ENCODE peak calls at places on chromosomes 13 and 19, in four cellular contexts. H is anterior cingulate cortex; T is fibroblast of lung; L is activated CD8-positive, alpha-beta memory T cell treated with anti-CD3 and anti-CD28 coated beads for 1 hour. E is an unnamed sample.

GRCh38 chr13:79307866-79308298 is 98.2 kb downstream of the RBM26 start:
- DNase-seq in L (no peak), T (peak; percentile 26), H (no peak), E (peak; percentile 3)

GRCh38 chr13:30607908-30608307 is 9.8 kb upstream of the USPL1 start:
- DNase-seq in T (no peak), L (peak; percentile 25), H (no peak), E (no peak)

GRCh38 chr13:96025283-96025682 is 27.9 kb downstream of the UGGT2 start:
- DNase-seq in H (no peak), L (no peak), T (peak; percentile 7), E (peak; percentile 30)

GRCh38 chr13:111034811-111035210 is 80.3 kb upstream of the ARHGEF7 start:
- DNase-seq in H (no peak), T (peak; percentile 37), L (no peak), E (no peak)

GRCh38 chr19:34393629-34394028 is 10.6 kb upstream of the PDCD2L start:
- DNase-seq in H (no peak), L (no peak), T (no peak), E (no peak)

GRCh38 chr19:52415711-52416110 is 13.2 kb upstream of the ZNF534 start:
- DNase-seq in H (no peak), T (no peak), L (no peak), E (no peak)

GRCh38 chr13:95784161-95784880 is 107.4 kb downstream of the DNAJC3 start:
- DNase-seq in H (no peak), L (no peak), T (peak; percentile 89), E (peak; percentile 62)

GRCh38 chr13:20475927-20476691 is 49.5 kb downstream of the CRYL1 start:
- DNase-seq in T (no peak), H (no peak), L (peak; percentile 45), E (no peak)

GRCh38 chr13:111610077-111610476 is 289.6 kb downstream of the TEX29 start:
- DNase-seq in H (no peak), T (no peak), L (no peak), E (no peak)

GRCh38 chr19:18093439-18094161 is 4.0 kb upstream of the MAST3 start:
- DNase-seq in H (no peak), L (no peak), T (peak; percentile 28), E (peak; percentile 41)

GRCh38 chr13:111393221-111393790 is 72.9 kb downstream of the TEX29 start:
- DNase-seq in H (no peak), L (no peak), T (no peak), E (no peak)

GRCh38 chr13:76643596-76643995 is 242.6 kb downstream of the KCTD12 start:
- DNase-seq in L (no peak), H (no peak), T (no peak), E (no peak)

GRCh38 chr19:15740785-15741184 is 3.0 kb downstream of the OR10H3 start:
- DNase-seq in L (no peak), H (no peak), T (no peak), E (no peak)

GRCh38 chr19:31378404-31378803 is 29.2 kb upstream of the TSHZ3 start:
- DNase-seq in H (no peak), L (no peak), T (peak; percentile 97), E (peak; percentile 59)

GRCh38 chr19:24060687-24061356 is 26.2 kb upstream of the ZNF254 start:
- DNase-seq in L (no peak), T (no peak), H (no peak), E (peak; percentile 62)

GRCh38 chr19:3458595-3459284 is 21.6 kb downstream of the SMIM24 start:
- DNase-seq in T (peak; percentile 48), H (no peak), L (no peak), E (no peak)

GRCh38 chr13:30421093-30422055 is 919 bp upstream of the UBE2L5 start:
- DNase-seq in T (peak; percentile 89), L (peak; percentile 11), H (peak; percentile 44), E (peak; percentile 72)

GRCh38 chr13:81987677-81988357 is 1646.9 kb upstream of the SPRY2 start:
- DNase-seq in H (no peak), L (no peak), T (no peak), E (no peak)

GRCh38 chr19:3319643-3320353 is 46.6 kb upstream of the NFIC start:
- DNase-seq in H (no peak), T (no peak), L (no peak), E (peak; percentile 52)

GRCh38 chr13:33281951-33282595 is 3.5 kb downstream of the STARD13 start:
- DNase-seq in L (no peak), T (peak; percentile 54), H (no peak), E (peak; percentile 76)

GRCh38 chr19:45305421-45305820 is 17.3 kb downstream of the CKM start:
- DNase-seq in H (no peak), L (no peak), T (peak; percentile 25), E (no peak)

GRCh38 chr13:28607187-28607955 is 51.6 kb upstream of the POMP start:
- DNase-seq in H (no peak), T (no peak), L (no peak), E (no peak)

GRCh38 chr19:17406039-17406886 is 833 bp upstream of the BST2 start:
- DNase-seq in H (peak; percentile 14), L (no peak), T (no peak), E (no peak)

GRCh38 chr19:1855040-1855827 is 7.0 kb upstream of the REXO1 start:
- DNase-seq in H (peak; percentile 44), L (peak; percentile 67), T (peak; percentile 91), E (peak; percentile 38)

GRCh38 chr13:31962661-31963345 is 68.8 kb upstream of the FRY start:
- DNase-seq in T (no peak), H (no peak), L (no peak), E (no peak)

GRCh38 chr13:76668141-76668540 is 218.1 kb downstream of the KCTD12 start:
- DNase-seq in T (no peak), L (no peak), H (no peak), E (no peak)

GRCh38 chr19:40613669-40614594 is 12.8 kb downstream of the LTBP4 start:
- DNase-seq in H (no peak), L (peak; percentile 73), T (peak; percentile 75), E (no peak)

GRCh38 chr19:18611327-18612050 is 1.2 kb upstream of the TMEM59L start:
- DNase-seq in L (no peak), T (no peak), H (no peak), E (no peak)

GRCh38 chr19:6744381-6745288 is 5.2 kb downstream of the TRIP10 start:
- DNase-seq in L (no peak), H (no peak), T (peak; percentile 82), E (peak; percentile 96)

GRCh38 chr13:92677571-92677970 is 549.0 kb upstream of the GPC6 start:
- DNase-seq in T (no peak), L (no peak), H (no peak), E (no peak)

GRCh38 chr13:19519049-19519448 is 42.3 kb downstream of the TPTE2 start:
- DNase-seq in T (no peak), H (no peak), L (no peak), E (no peak)

GRCh38 chr19:13861392-13861713 is 15.6 kb upstream of the NANOS3 start:
- DNase-seq in T (no peak), L (no peak), H (no peak), E (no peak)

GRCh38 chr19:35093430-35093829 is 22.2 kb upstream of the FXYD3 start:
- DNase-seq in T (no peak), L (no peak), H (no peak), E (no peak)

E was measured in PC-3.